ENCODE peak calls at places on chromosomes 6 and 20, in eight cellular contexts. Y is heart left ventricle, S is ascending aorta, Q is PC-9, A is SK-N-SH, K is endothelial cell of umbilical vein, N is tibial nerve, R is stomach. L is an unnamed sample. For H3K4me1, the result is how much of the 10 kb centered on the place peaks cover.

GRCh38 chr20:63014710-63015109 is 7.9 kb upstream of the BHLHE23 start:
- DNase-seq in A (no peak), N (no peak), S (no peak), K (no peak), R (no peak), Q (no peak), Y (peak), L (no peak)

GRCh38 chr6:33091957-33092356 is 16.2 kb downstream of the HLA-DPB1 start:
- DNase-seq in R (peak), A (peak), Y (peak), S (no peak), N (peak), K (no peak), Q (peak), L (peak)

GRCh38 chr6:2038096-2038495 is 207.3 kb downstream of the GMDS start:
- DNase-seq in S (no peak), R (peak), N (no peak), Y (no peak), Q (no peak), K (no peak), A (peak), L (peak)

GRCh38 chr20:14622796-14623195 is 285.4 kb upstream of the FLRT3 start:
- DNase-seq in R (peak), K (no peak), Q (peak), Y (no peak), N (no peak), A (no peak), S (no peak), L (no peak)

GRCh38 chr6:64815718-64816117 is 891.3 kb downstream of the EYS start:
- DNase-seq in R (no peak), S (no peak), K (no peak), N (no peak), A (no peak), Q (no peak), Y (no peak), L (no peak)

GRCh38 chr6:29651413-29652197 is 5.3 kb upstream of the MOG start:
- DNase-seq in K (peak), Q (no peak), S (no peak), N (no peak), Y (no peak), A (peak), R (no peak), L (no peak)

GRCh38 chr6:9699890-9700289 is 715.0 kb downstream of the TFAP2A start:
- DNase-seq in Y (no peak), A (no peak), K (no peak), R (no peak), N (no peak), S (no peak), Q (no peak), L (no peak)

GRCh38 chr6:22980446-22980845 is 411.1 kb downstream of the HDGFL1 start:
- DNase-seq in N (no peak), A (no peak), Q (peak), K (no peak), Y (no peak), R (no peak), S (no peak), L (no peak)

GRCh38 chr6:73043446-73043845 is 181.8 kb downstream of the KHDC1L start:
- DNase-seq in K (no peak), N (no peak), S (no peak), Q (no peak), R (no peak), A (no peak), Y (no peak), L (no peak)

DNA sequence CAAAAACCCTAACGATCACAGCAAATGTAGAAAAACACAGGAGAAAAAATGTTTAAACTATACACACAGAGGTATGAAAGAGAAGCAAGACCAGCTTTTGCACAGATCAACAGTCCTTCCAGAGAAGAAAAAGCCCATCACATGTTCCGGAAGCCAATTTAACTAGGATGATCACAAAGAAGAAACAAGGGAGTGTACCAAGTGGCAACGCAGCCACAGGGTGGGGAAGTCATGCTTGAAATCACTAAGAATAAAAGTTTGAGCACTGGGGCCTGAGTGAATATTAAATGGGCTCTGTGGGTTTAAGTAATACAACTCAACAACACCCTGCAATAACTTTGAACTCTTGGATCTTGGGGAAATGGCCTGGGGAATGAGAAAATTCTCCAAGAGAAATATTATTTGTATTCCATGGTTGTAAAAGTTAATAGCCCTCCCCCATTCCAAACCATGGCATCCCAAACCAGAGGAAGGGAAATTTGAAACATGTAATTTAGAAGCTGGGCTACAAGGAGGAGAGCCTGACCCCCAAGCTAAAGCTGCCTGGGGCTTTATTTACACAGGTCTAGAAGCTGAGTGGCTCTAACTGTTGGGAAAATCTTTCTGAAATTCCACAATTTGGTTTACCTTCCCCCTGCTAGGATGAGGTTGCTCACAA is 143.8 kb downstream of the BMP7 start:
- DNase-seq in R (no peak), S (no peak), Q (no peak), Y (no peak), N (no peak), A (no peak), K (no peak), L (no peak)
- H3K4me1 ChIP-seq in R (under half), S (under half), Q (under half), Y (under half), N (under half), A (under half), K (under half), L (under half)

GRCh38 chr20:24488064-24488799 is 18.8 kb downstream of the SYNDIG1 start:
- DNase-seq in K (no peak), N (no peak), R (no peak), A (no peak), Y (no peak), Q (no peak), S (peak), L (no peak)
- H3K4me3 ChIP-seq in K (no peak), N (no peak), R (no peak), A (no peak), Y (no peak), Q (no peak), S (no peak), L (no peak)

GRCh38 chr6:151523034-151523433 is 29.2 kb downstream of the CCDC170 start:
- DNase-seq in K (no peak), S (no peak), A (no peak), N (no peak), R (no peak), Y (no peak), Q (no peak), L (no peak)

DNA sequence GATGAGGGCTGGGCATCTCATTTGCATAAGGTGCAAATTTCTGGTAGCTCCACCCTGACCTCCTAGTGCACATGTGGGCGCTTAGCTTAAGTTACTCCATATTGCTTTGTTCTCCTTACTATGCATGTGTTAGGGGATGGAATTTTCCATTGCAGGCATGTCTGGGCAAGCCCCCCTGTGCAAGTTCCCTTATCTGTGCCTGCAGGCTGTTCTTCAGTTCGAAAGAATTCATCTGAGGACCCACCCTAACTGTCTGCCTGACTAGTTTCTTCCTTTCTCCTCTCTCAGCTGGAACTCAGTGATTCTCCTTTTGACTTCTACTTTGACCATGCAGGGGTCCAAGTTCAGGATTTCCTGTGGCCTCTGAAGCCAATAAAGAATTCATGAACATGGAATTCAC is 30.2 kb downstream of the CCDC170 start:
- DNase-seq in K (peak), N (no peak), Q (no peak), A (no peak), S (no peak), R (no peak), Y (no peak), L (no peak)
- TF ChIP-seq CTCF in K (no peak), N (no peak), Q (no peak), A (no peak), S (no peak), R (no peak), Y (no peak), L (no peak)

DNA sequence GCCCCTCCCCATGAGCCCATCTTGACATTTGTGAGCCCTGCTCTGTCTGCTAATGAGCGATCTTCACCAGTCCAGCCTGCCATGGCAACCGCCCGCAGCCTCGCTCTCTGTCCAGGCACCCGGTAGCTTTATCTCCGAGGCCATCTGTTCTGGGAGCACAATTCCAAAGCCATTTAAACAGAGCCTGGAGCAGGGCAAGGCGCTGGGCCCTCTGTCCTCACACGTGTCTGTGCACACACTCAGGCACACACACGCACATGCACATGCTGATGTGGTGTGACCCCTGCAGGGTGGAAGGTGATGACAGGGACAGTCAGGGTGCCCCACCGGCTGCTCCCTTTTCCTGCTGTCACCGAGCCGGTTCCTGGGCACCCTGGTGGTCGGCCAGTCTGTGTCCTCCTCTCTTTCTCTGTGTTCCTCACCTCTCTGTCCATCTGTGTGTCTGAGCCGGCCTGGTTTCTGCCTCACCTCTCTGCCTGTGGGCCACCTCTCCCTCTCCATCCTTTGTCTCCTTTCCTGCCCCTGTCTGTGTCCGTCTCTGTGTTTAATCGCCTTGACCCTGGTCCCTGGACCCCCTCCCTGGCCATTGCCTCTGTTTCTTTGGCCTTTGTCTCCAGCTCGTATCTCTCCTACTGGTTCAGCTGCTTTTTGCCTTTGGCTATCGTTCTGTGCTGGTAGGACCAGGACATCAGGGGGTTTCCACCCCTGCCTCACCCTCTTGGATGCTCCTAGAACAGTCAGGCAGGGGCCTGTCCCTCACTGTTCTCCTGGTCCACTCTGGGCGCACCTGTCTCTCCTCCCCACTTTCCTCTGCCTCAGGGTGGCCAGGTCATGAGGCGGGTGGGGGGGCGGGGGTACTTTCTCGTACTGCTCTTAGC is 8.8 kb upstream of the MYT1 start:
- DNase-seq in A (peak), R (no peak), Y (peak), K (no peak), S (no peak), N (no peak), Q (no peak), L (no peak)
- H3K4me1 ChIP-seq in A (half or more), R (under half), Y (under half), K (under half), S (under half), N (under half), Q (under half), L (under half)

DNA sequence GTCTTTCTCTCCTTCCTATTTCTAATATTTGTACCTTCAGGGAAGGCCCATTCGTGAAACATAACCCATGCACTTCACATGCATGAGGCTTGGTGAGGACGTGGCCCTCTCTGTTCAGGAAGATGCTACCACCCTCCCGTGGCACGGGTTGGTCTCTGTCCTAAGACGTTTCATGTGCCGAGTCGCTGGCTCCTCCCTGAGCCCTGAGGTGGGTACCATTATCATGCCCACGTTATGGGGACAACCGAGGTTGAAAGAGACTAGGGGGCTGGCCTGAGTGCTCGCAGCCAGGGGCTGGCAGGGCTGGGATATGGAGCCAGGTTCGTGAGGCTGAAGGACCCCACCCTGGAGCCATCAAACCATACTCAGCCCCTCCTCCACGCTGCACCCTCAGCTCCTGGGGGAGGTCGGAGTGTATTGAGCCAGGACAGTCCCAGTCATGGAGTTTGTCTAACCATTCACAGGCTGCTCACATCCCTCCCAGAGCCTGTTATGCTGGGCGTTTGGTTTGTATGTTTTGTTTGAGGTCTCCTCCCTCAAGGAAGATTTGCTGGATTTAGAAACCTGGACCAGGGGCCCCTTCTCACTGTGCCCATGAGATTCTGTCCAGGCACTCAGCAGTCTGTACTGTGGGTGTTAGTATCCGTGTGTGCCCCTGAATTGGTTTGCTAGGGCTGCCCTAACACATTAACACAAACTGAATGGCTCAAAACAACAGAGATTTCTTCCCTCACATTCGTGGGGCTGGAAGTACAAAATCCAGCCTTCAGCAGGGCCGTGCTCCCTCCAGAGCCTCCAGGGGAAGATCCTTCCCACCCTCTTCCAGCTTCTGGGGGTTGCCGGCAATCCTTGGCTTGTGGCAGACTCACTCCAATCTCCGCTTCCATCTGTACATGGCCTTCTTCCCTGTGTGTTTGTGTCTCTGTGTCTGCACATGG is 88.3 kb downstream of the ANKRD60 start:
- DNase-seq in K (no peak), S (no peak), R (no peak), N (no peak), Q (no peak), A (no peak), Y (no peak), L (no peak)
- H3K4me3 ChIP-seq in K (no peak), S (no peak), R (no peak), N (no peak), Q (no peak), A (no peak), Y (no peak), L (no peak)

DNA sequence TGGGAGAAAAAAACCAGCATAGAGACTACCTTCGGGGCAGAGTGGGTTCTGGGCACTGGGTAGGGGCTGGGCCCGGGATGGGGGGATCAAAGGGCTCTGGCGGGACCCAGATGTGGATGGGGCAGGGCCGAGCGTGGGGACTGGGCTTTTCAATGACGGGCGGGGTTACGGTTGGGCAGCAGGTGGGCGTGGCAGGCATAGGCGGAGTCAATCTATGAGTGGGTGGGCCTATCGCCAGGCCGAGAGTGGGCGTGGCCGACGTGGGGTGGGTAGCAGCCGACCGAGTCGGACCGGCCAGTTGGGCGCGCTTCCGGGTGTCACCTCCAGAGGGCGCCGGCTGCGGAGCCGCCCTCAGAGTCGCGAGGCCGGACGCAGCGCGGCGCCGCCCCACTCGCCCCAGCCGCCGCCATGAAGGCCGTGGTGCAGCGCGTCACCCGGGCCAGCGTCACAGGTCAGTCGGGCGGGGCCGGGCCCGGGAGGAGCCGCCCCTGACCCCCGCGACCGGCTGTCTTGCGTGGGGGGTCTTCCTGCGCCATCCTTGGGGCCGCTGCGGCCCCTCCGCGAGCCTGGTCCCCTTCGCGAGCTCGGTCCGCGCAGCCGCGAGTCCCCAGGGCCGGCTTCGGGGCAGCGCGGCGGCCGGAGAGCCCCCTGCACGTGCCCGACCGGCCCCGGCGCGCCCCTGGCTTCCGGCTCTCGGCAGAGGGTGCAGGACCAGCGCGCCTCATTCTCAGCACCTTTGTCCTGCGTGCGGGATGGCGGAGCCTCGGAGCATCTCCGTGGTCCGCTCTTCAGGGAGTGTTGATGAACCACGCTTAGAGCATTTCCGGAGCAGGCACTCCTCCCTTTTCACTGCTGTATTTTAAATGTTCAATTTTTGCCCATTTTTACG is at the start of gene DTD1:
- DNase-seq in S (peak), Y (peak), N (peak), R (peak), A (peak), Q (peak), K (peak), L (peak)
- TF ChIP-seq CTCF in S (peak), Y (peak), N (peak), R (peak), A (peak), Q (peak), K (peak), L (peak)

GRCh38 chr20:53755733-53756523 is 162.3 kb upstream of the ZNF217 start:
- DNase-seq in Q (no peak), Y (no peak), S (no peak), R (no peak), K (no peak), N (no peak), A (no peak), L (no peak)
- H3K4me1 ChIP-seq in Q (under half), Y (under half), S (under half), R (under half), K (under half), N (under half), A (under half), L (under half)

GRCh38 chr20:18057994-18058349 is 256 bp upstream of the OVOL2 start:
- DNase-seq in R (peak), K (no peak), Y (no peak), S (peak), Q (no peak), N (no peak), A (peak), L (no peak)
- H3K4me3 ChIP-seq in R (peak), K (no peak), Y (no peak), S (peak), Q (peak), N (peak), A (no peak), L (peak)

GRCh38 chr20:58213112-58213511 is 15.3 kb downstream of the ANKRD60 start:
- DNase-seq in Q (no peak), N (no peak), S (no peak), A (peak), R (no peak), Y (no peak), K (no peak), L (no peak)
- TF ChIP-seq CTCF in Q (no peak), N (peak), S (no peak), A (peak), R (no peak), Y (no peak), K (no peak), L (no peak)

GRCh38 chr6:112216699-112217551 is 37.4 kb downstream of the LAMA4 start:
- DNase-seq in S (no peak), R (no peak), Y (no peak), A (no peak), N (no peak), Q (peak), K (peak), L (no peak)
- H3K4me1 ChIP-seq in S (under half), R (under half), Y (half or more), A (under half), N (under half), Q (half or more), K (half or more), L (under half)

L was measured in transverse colon.